ENCODE peak calls at places on chromosomes 7 and 10, in four cellular contexts. U is HCT116, E is A549, Y is IMR-90. O is an unnamed sample.

GRCh38 chr7:33601884-33602283 is 303.5 kb upstream of the BMPER start:
- DNase-seq in U (no peak), E (no peak), Y (no peak), O (no peak)

GRCh38 chr7:41096921-41097320 is 606.0 kb downstream of the INHBA start:
- DNase-seq in U (no peak), E (no peak), Y (peak; percentile 98), O (no peak)

GRCh38 chr7:118627467-118627866 is 403.0 kb downstream of the ANKRD7 start:
- DNase-seq in U (no peak), E (no peak), Y (no peak), O (no peak)

GRCh38 chr10:70810967-70811366 is 4.8 kb upstream of the SGPL1 start:
- DNase-seq in U (no peak), E (no peak), Y (no peak), O (no peak)

GRCh38 chr7:85103962-85104361 is 82.9 kb downstream of the SEMA3D start:
- DNase-seq in U (peak; percentile 8), E (no peak), Y (peak; percentile 22), O (no peak)

GRCh38 chr10:24891823-24892222 is 60.6 kb downstream of the PRTFDC1 start:
- DNase-seq in U (peak; percentile 68), E (no peak), Y (peak; percentile 92), O (no peak)

GRCh38 chr7:75866497-75867389 is 12.1 kb upstream of the RHBDD2 start:
- DNase-seq in U (peak; percentile 48), E (peak; percentile 86), Y (peak; percentile 65), O (peak; percentile 75)

GRCh38 chr10:123009105-123009805 is 449 bp downstream of the ACADSB start:
- DNase-seq in U (no peak), E (peak; percentile 27), Y (no peak), O (no peak)

GRCh38 chr7:110983822-110984456 is 107.0 kb upstream of the LRRN3 start:
- DNase-seq in U (no peak), E (no peak), Y (no peak), O (no peak)

GRCh38 chr10:133357293-133358151 is at the start of gene FUOM:
- DNase-seq in U (peak; percentile 7), E (peak; percentile 67), Y (peak; percentile 29), O (no peak)

GRCh38 chr7:43481905-43482678 is 100.8 kb upstream of the STK17A start:
- DNase-seq in U (no peak), E (no peak), Y (peak; percentile 30), O (no peak)

GRCh38 chr7:17027143-17027802 is 145.5 kb upstream of the AGR3 start:
- DNase-seq in U (no peak), E (no peak), Y (no peak), O (no peak)

GRCh38 chr7:36034020-36034419 is 119.0 kb upstream of the EEPD1 start:
- DNase-seq in U (no peak), E (peak; percentile 41), Y (peak; percentile 49), O (no peak)

GRCh38 chr7:100546129-100546867 is 7.3 kb downstream of the AGFG2 start:
- DNase-seq in U (no peak), E (peak; percentile 63), Y (no peak), O (no peak)

GRCh38 chr7:94043299-94043698 is 39.1 kb upstream of the BET1 start:
- DNase-seq in U (no peak), E (no peak), Y (peak; percentile 69), O (no peak)

GRCh38 chr10:17200885-17201164 is 647 bp downstream of the TRDMT1 start:
- DNase-seq in U (peak; percentile 23), E (peak; percentile 37), Y (peak; percentile 49), O (no peak)

GRCh38 chr7:27134392-27134791 is 3.8 kb upstream of the HOXA4 start:
- DNase-seq in U (no peak), E (no peak), Y (peak; percentile 97), O (no peak)

GRCh38 chr10:21318768-21319167 is 206.7 kb downstream of the SKIDA1 start:
- DNase-seq in U (no peak), E (no peak), Y (peak; percentile 42), O (no peak)

GRCh38 chr10:121598261-121599249 is at the start of gene FGFR2:
- DNase-seq in U (peak; percentile 56), E (peak; percentile 82), Y (no peak), O (no peak)

GRCh38 chr7:70016044-70016770 is 417.9 kb downstream of the AUTS2 start:
- DNase-seq in U (no peak), E (peak; percentile 3), Y (peak; percentile 0), O (no peak)

GRCh38 chr10:129853236-129853946 is 110.7 kb downstream of the EBF3 start:
- DNase-seq in U (no peak), E (peak; percentile 48), Y (peak; percentile 1), O (no peak)

GRCh38 chr7:112400141-112400540 is 50.1 kb upstream of the IFRD1 start:
- DNase-seq in U (no peak), E (no peak), Y (peak; percentile 67), O (no peak)

GRCh38 chr7:668139-668871 is 58.2 kb upstream of the DNAAF5 start:
- DNase-seq in U (no peak), E (no peak), Y (peak; percentile 85), O (no peak)

GRCh38 chr10:47024399-47025252 is 113.4 kb downstream of the PTPN20 start:
- DNase-seq in U (peak; percentile 62), E (peak; percentile 87), Y (peak; percentile 62), O (peak; percentile 68)

GRCh38 chr10:20618148-20618547 is 279.0 kb downstream of the NEBL start:
- DNase-seq in U (no peak), E (no peak), Y (no peak), O (no peak)

GRCh38 chr10:102313221-102313896 is 68.0 kb downstream of the GBF1 start:
- DNase-seq in U (no peak), E (no peak), Y (no peak), O (no peak)

GRCh38 chr7:108374899-108375298 is 81.3 kb downstream of the NRCAM start:
- DNase-seq in U (no peak), E (no peak), Y (no peak), O (no peak)

GRCh38 chr7:127816354-127817190 is 164.6 kb downstream of the SND1 start:
- DNase-seq in U (no peak), E (no peak), Y (no peak), O (no peak)

GRCh38 chr10:47456096-47456485 is 27.8 kb downstream of the ANXA8 start:
- DNase-seq in U (no peak), E (no peak), Y (no peak), O (no peak)

GRCh38 chr7:131011976-131012375 is 278.0 kb upstream of the KLF14 start:
- DNase-seq in U (no peak), E (peak; percentile 58), Y (peak; percentile 89), O (no peak)

GRCh38 chr10:62451606-62451965 is 77.4 kb downstream of the ZNF365 start:
- DNase-seq in U (no peak), E (no peak), Y (no peak), O (no peak)

GRCh38 chr10:46042527-46042926 is 3.5 kb downstream of the MSMB start:
- DNase-seq in U (no peak), E (no peak), Y (no peak), O (no peak)

GRCh38 chr7:144818516-144818915 is 17.3 kb downstream of the TPK1 start:
- DNase-seq in U (no peak), E (no peak), Y (no peak), O (no peak)

GRCh38 chr7:151018421-151019129 is 5.7 kb downstream of the ATG9B start:
- DNase-seq in U (no peak), E (no peak), Y (no peak), O (no peak)

GRCh38 chr7:28096713-28097112 is 83.9 kb downstream of the JAZF1 start:
- DNase-seq in U (peak; percentile 42), E (peak; percentile 72), Y (peak; percentile 72), O (no peak)

GRCh38 chr7:5348134-5349004 is 65.6 kb downstream of the SLC29A4 start:
- DNase-seq in U (no peak), E (no peak), Y (no peak), O (no peak)

GRCh38 chr7:74164985-74165456 is 9.1 kb upstream of the EIF4H start:
- DNase-seq in U (no peak), E (no peak), Y (peak; percentile 43), O (no peak)

GRCh38 chr10:6215241-6215640 is 12.5 kb downstream of the PFKFB3 start:
- DNase-seq in U (no peak), E (no peak), Y (no peak), O (no peak)
- H3K27ac ChIP-seq in U (no peak overlapping the region), E (peak overlapping the region; percentile 83), Y (no peak overlapping the region), O (no peak overlapping the region)

DNA sequence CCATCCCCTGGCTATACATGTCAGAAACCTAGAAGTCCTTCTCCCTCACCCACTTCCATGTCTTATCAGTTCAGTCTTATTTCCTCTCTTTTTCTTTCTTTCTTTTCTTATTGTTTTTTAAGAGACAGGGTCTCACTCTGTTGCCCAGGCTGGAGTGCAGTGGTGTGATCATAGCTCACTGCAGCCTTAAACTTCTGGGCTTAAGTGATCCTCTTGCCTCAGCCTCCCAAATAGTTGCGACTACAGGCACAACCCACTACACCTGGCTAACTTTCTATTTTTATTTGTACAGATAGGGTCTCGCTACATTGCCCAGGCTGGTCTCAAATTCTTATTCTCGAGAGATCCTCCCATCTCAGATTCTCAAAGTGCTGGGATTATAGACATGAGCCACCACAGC is 2.8 kb downstream of the SFXN4 start:
- DNase-seq in U (no peak), E (no peak), Y (no peak), O (no peak)
- H3K27ac ChIP-seq in U (no peak overlapping the region), E (no peak overlapping the region), Y (no peak overlapping the region), O (no peak overlapping the region)

GRCh38 chr10:28587270-28587969 is 54.5 kb downstream of the WAC start:
- DNase-seq in U (no peak), E (no peak), Y (peak; percentile 58), O (no peak)
- H3K27ac ChIP-seq in U (no peak overlapping the region), E (no peak overlapping the region), Y (no peak overlapping the region), O (no peak overlapping the region)

DNA sequence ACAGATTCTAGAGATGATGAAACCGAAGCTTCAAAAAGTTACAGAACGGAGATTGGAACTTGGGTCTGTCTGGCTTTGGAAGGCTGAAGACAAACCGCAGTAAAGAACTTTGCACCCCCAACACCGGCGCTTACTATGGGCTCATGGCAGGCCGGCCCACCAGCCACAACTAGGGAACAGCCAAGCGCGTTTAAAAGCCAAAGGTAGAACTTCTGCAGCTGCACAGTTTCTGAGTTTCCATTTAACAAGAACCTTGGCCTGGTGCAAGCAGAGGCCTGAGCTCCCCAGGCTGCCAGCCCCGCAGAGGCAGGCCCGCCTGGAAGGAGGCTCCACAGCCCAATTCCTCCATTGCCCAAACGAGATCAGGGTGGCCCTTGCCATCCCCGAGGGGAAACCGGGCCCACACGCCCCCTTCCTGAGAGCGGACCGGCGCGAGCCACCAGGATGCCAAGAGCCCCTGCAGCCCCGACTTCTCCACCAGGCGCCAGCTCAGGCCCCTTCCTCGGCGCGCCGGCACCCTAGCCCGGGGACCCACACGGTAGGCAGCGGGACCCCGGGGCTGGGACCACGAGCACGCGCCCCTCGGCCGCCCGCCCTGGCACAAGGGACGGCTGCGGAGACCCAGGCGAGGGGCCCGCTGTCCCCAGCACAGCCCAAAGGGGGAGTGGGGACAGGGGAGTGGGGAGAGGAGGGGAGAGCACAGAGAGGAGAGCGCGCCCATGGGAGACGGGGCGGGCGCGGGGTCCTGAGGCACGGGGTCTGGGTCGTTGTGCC is 566 bp downstream of the MAD1L1 start:
- DNase-seq in U (no peak), E (no peak), Y (no peak), O (no peak)
- H3K27ac ChIP-seq in U (peak overlapping the region; percentile 64), E (peak overlapping the region; percentile 97), Y (peak overlapping the region; percentile 8), O (peak overlapping the region; percentile 89)

O was measured in Panc1.